ENCODE peak calls at places on chromosomes 3 and 15, in seven cellular contexts. T is Ammon's horn, Q is EL, R is HEK293T, F is NCI-H510A treated with DMSO at 0.1 percent for 48 hours, X is H7, C is HS-5. P is an unnamed sample.

GRCh38 chr3:140580746-140581145 is 97.1 kb upstream of the TRIM42 start:
- DNase-seq in T (no peak), Q (no peak), R (no peak), F (no peak), X (no peak), C (no peak), P (peak; percentile 52)

GRCh38 chr3:104825116-104825515 is 541.6 kb upstream of the ALCAM start:
- DNase-seq in T (peak; percentile 7), Q (no peak), R (peak; percentile 42), F (no peak), X (peak; percentile 13), C (no peak), P (no peak)

GRCh38 chr15:51793521-51793920 is 35.9 kb upstream of the TMOD3 start:
- DNase-seq in T (peak; percentile 61), Q (no peak), R (no peak), F (no peak), X (no peak), C (no peak), P (no peak)

GRCh38 chr3:115164374-115165221 is 17.5 kb upstream of the ZBTB20 start:
- DNase-seq in T (no peak), Q (peak; percentile 1), R (no peak), F (no peak), X (no peak), C (no peak), P (no peak)

GRCh38 chr3:21517184-21517583 is 233.8 kb downstream of the ZNF385D start:
- DNase-seq in T (no peak), Q (no peak), R (no peak), F (no peak), X (no peak), C (no peak), P (no peak)

GRCh38 chr15:68821190-68821897 is 649 bp upstream of the ANP32A start:
- DNase-seq in T (peak; percentile 34), Q (peak; percentile 16), R (no peak), F (no peak), X (no peak), C (no peak), P (no peak)

GRCh38 chr3:159732172-159733111 is 256.2 kb upstream of the IL12A start:
- DNase-seq in T (no peak), Q (peak; percentile 95), R (peak; percentile 22), F (no peak), X (peak; percentile 52), C (peak; percentile 14), P (no peak)

GRCh38 chr15:62649793-62650420 is 392.6 kb upstream of the TPM1 start:
- DNase-seq in T (peak; percentile 70), Q (peak; percentile 11), R (no peak), F (no peak), X (no peak), C (no peak), P (peak; percentile 46)

GRCh38 chr3:100603449-100603848 is 6.0 kb upstream of the ADGRG7 start:
- DNase-seq in T (no peak), Q (peak; percentile 39), R (peak; percentile 44), F (peak; percentile 21), X (peak; percentile 22), C (peak; percentile 28), P (no peak)

GRCh38 chr3:102715030-102715697 is 280.3 kb downstream of the ZPLD1 start:
- DNase-seq in T (no peak), Q (no peak), R (no peak), F (no peak), X (no peak), C (peak; percentile 57), P (no peak)

GRCh38 chr3:170848294-170848917 is 21.6 kb downstream of the RPL22L1 start:
- DNase-seq in T (no peak), Q (peak; percentile 25), R (no peak), F (peak; percentile 36), X (no peak), C (no peak), P (no peak)

GRCh38 chr3:76026379-76026778 is 241.0 kb upstream of the ZNF717 start:
- DNase-seq in T (no peak), Q (no peak), R (no peak), F (no peak), X (no peak), C (no peak), P (no peak)

GRCh38 chr3:127831723-127832172 is 9.4 kb upstream of the MGLL start:
- DNase-seq in T (no peak), Q (peak; percentile 58), R (peak; percentile 69), F (no peak), X (peak; percentile 87), C (no peak), P (no peak)

GRCh38 chr3:195859846-195860411 is 48.2 kb upstream of the MUC4 start:
- DNase-seq in T (no peak), Q (no peak), R (no peak), F (no peak), X (peak; percentile 46), C (no peak), P (no peak)

GRCh38 chr3:4993276-4994143 is 14.3 kb downstream of the BHLHE40 start:
- DNase-seq in T (no peak), Q (no peak), R (no peak), F (no peak), X (no peak), C (no peak), P (no peak)

GRCh38 chr3:133254151-133254550 is 145.7 kb upstream of the BFSP2 start:
- DNase-seq in T (no peak), Q (no peak), R (no peak), F (no peak), X (no peak), C (no peak), P (no peak)

GRCh38 chr3:127805026-127805753 is 17.1 kb downstream of the MGLL start:
- DNase-seq in T (no peak), Q (no peak), R (no peak), F (no peak), X (no peak), C (no peak), P (no peak)

GRCh38 chr3:138776961-138777360 is 57.8 kb downstream of the PIK3CB start:
- DNase-seq in T (no peak), Q (no peak), R (no peak), F (no peak), X (no peak), C (no peak), P (no peak)

GRCh38 chr15:87954783-87955182 is 301.8 kb downstream of the NTRK3 start:
- DNase-seq in T (no peak), Q (no peak), R (no peak), F (no peak), X (no peak), C (no peak), P (no peak)

GRCh38 chr3:129238945-129239705 is 10.3 kb upstream of the COPG1 start:
- DNase-seq in T (no peak), Q (no peak), R (no peak), F (no peak), X (no peak), C (no peak), P (no peak)

GRCh38 chr3:16478516-16478915 is 35.0 kb downstream of the RFTN1 start:
- DNase-seq in T (no peak), Q (peak; percentile 88), R (no peak), F (no peak), X (no peak), C (no peak), P (no peak)

GRCh38 chr3:155995525-155996370 is 124.6 kb upstream of the KCNAB1 start:
- DNase-seq in T (peak; percentile 5), Q (peak; percentile 51), R (peak; percentile 61), F (peak; percentile 67), X (peak; percentile 48), C (no peak), P (no peak)

GRCh38 chr3:25582242-25582641 is 82.5 kb downstream of the TOP2B start:
- DNase-seq in T (no peak), Q (peak; percentile 95), R (no peak), F (no peak), X (no peak), C (peak; percentile 95), P (no peak)